ENCODE peak calls at places on chromosomes 3 and 15, in seven cellular contexts. L, N, X, B, W, J and F are unnamed samples.

GRCh38 chr15:69604050-69604378 is 151.4 kb downstream of the RPLP1 start:
- DNase-seq in L (no peak), N (no peak), X (no peak), B (no peak), W (no peak), J (no peak), F (no peak)

GRCh38 chr3:187165144-187165543 is 25.8 kb upstream of the RPL39L start:
- DNase-seq in L (no peak), N (no peak), X (peak; percentile 15), B (peak; percentile 74), W (no peak), J (no peak), F (peak; percentile 23)

GRCh38 chr3:172568713-172569112 is 45.5 kb upstream of the TNFSF10 start:
- DNase-seq in L (no peak), N (no peak), X (no peak), B (no peak), W (no peak), J (no peak), F (no peak)

GRCh38 chr3:10196389-10197052 is 31.8 kb downstream of the IRAK2 start:
- DNase-seq in L (no peak), N (peak; percentile 30), X (peak; percentile 47), B (peak; percentile 14), W (no peak), J (no peak), F (peak; percentile 29)

GRCh38 chr15:73712107-73712506 is 27.9 kb downstream of the CD276 start:
- DNase-seq in L (no peak), N (no peak), X (no peak), B (no peak), W (no peak), J (no peak), F (no peak)

GRCh38 chr15:51089699-51090098 is 5.0 kb downstream of the TNFAIP8L3 start:
- DNase-seq in L (no peak), N (no peak), X (no peak), B (no peak), W (no peak), J (no peak), F (no peak)

GRCh38 chr3:42014443-42014945 is 52.6 kb upstream of the ULK4 start:
- DNase-seq in L (no peak), N (no peak), X (no peak), B (no peak), W (no peak), J (no peak), F (no peak)

GRCh38 chr3:197380786-197381185 is 82.4 kb upstream of the DLG1 start:
- DNase-seq in L (no peak), N (no peak), X (peak; percentile 64), B (no peak), W (no peak), J (no peak), F (no peak)

GRCh38 chr3:53083949-53084309 is 38.1 kb upstream of the SFMBT1 start:
- DNase-seq in L (no peak), N (no peak), X (no peak), B (peak; percentile 30), W (no peak), J (no peak), F (no peak)

GRCh38 chr3:8441969-8442559 is 59.6 kb upstream of the LMCD1 start:
- DNase-seq in L (no peak), N (no peak), X (no peak), B (peak; percentile 22), W (no peak), J (peak; percentile 74), F (peak; percentile 16)

GRCh38 chr3:24387493-24387892 is 107.2 kb downstream of the THRB start:
- DNase-seq in L (no peak), N (no peak), X (no peak), B (no peak), W (no peak), J (no peak), F (no peak)

GRCh38 chr3:150761831-150762661 is 923 bp downstream of the SIAH2 start:
- DNase-seq in L (no peak), N (peak; percentile 33), X (peak; percentile 55), B (peak; percentile 84), W (no peak), J (peak; percentile 55), F (peak; percentile 77)

GRCh38 chr15:23446215-23447106 is 582 bp downstream of the GOLGA6L2 start:
- DNase-seq in L (no peak), N (no peak), X (no peak), B (no peak), W (no peak), J (no peak), F (no peak)

GRCh38 chr3:195187609-195188529 is 83.1 kb downstream of the XXYLT1 start:
- DNase-seq in L (no peak), N (no peak), X (no peak), B (no peak), W (no peak), J (no peak), F (no peak)

GRCh38 chr3:60469481-60469880 is 781.8 kb downstream of the FHIT start:
- DNase-seq in L (no peak), N (no peak), X (no peak), B (no peak), W (no peak), J (no peak), F (no peak)

GRCh38 chr15:34116620-34117019 is 14.7 kb downstream of the PGBD4 start:
- DNase-seq in L (no peak), N (no peak), X (no peak), B (no peak), W (no peak), J (no peak), F (no peak)

GRCh38 chr15:39587291-39587909 is 6.5 kb downstream of the THBS1 start:
- DNase-seq in L (no peak), N (no peak), X (no peak), B (no peak), W (no peak), J (no peak), F (no peak)

GRCh38 chr3:50230833-50231125 is 5.2 kb upstream of the GNAI2 start:
- DNase-seq in L (no peak), N (no peak), X (no peak), B (no peak), W (no peak), J (no peak), F (no peak)

DNA sequence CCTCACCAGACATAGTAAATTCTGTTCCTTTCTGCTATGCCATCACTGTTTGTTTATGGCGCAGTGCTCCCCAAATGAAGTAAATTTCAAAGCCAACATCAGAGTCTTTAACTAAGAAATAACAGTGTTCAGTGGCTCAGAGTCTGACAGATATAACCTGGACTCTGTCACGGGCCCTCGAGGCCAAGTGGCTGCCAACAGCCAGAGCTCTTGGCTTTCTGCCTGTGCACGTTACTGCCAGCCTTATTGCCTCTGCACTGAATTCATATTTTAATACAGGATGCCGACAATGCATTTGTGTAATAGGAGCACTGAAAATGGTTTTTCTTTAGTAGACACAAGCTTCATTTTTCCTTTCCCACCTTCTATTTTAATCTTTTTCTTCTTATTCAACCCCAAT is 219.9 kb downstream of the NLGN1 start:
- DNase-seq in L (no peak), N (no peak), X (no peak), B (no peak), W (no peak), J (no peak), F (no peak)
- TF ChIP-seq POLR2A in L (no peak), N (no peak), X (no peak), B (no peak), W (no peak), J (no peak), F (no peak)

GRCh38 chr3:134473868-134474546 is 11.8 kb downstream of the ANAPC13 start:
- DNase-seq in L (no peak), N (peak; percentile 76), X (peak; percentile 40), B (peak; percentile 83), W (no peak), J (no peak), F (peak; percentile 66)
- TF ChIP-seq POLR2A in L (no peak), N (no peak), X (no peak), B (no peak), W (no peak), J (no peak), F (no peak)

DNA sequence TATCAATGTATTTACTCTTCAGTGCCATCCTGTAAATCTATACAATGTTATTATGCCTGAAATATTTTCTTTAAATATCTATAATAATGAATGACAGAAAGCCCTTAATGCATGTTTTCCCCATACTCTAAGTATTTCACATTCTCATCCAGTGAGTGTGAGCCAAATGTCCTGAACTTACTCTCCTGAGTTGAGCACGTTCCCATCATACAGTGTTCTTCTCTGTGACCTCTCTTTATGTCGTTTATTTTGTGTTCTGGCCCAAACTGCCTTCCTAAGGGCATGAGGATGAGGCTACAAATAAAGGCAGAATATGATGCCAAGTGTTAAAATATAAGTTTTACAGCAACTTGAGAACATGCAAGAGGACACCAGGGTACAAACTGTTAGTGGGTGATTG is 3.3 kb downstream of the OSBPL10 start:
- DNase-seq in L (no peak), N (no peak), X (no peak), B (no peak), W (no peak), J (no peak), F (no peak)
- TF ChIP-seq POLR2A in L (no peak), N (no peak), X (no peak), B (no peak), W (no peak), J (no peak), F (no peak)

GRCh38 chr15:63503739-63504246 is 600 bp upstream of the USP3 start:
- DNase-seq in L (no peak), N (no peak), X (peak; percentile 77), B (peak; percentile 88), W (no peak), J (no peak), F (peak; percentile 84)

GRCh38 chr15:63501256-63502089 is 2.9 kb upstream of the USP3 start:
- DNase-seq in L (no peak), N (peak; percentile 54), X (peak; percentile 63), B (no peak), W (no peak), J (no peak), F (peak; percentile 89)

GRCh38 chr15:63504247-63504978 is at the start of gene USP3:
- DNase-seq in L (peak; percentile 64), N (peak; percentile 87), X (peak; percentile 95), B (peak; percentile 98), W (peak; percentile 69), J (no peak), F (peak; percentile 96)

GRCh38 chr15:63502137-63502801 is 2.1 kb upstream of the USP3 start:
- DNase-seq in L (no peak), N (no peak), X (no peak), B (peak; percentile 23), W (no peak), J (no peak), F (no peak)

DNA sequence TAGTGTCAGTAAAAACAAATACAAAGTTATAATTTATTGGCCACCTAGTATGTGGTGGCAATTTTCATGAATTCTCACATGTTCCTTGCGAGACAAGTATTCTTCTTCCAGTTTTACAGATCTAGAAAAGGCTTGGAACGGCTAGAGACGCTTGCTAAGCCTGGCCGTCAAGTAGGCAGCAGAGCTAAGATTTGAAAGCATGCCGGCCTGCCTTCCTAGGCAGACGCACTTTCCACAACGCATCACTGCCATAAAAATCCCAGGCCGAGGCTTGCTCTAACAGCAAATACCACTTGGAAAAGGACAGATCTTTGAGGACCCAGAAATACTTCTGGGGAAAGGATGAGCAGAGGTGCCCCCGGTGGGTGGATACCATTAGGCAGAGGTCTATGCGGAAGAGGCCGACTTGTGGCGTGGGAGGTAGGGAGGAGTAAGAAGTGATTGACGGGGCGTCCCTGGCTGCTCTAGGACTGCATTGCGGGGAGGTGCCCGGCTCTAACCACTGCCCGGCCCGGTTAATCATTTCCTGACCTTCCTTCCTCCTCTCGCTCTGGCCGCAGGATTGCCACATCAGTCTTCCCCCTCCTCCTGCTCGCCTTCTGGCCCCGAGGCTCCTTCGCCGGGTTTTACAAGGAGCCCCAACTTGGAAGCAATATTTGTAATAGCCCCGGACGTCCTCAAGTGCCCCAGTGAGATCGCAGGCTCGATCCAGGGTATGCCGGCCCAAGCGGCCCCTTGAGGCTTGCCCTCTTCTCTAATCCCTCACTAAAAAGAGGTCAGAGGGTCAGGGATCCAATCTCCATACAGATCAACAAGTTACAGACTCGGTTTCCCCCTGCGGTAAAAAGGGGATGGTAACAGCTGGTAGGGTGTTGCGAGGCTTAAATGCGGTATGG is 1.3 kb upstream of the USP3 start:
- DNase-seq in L (no peak), N (peak; percentile 81), X (peak; percentile 87), B (peak; percentile 76), W (peak; percentile 49), J (peak; percentile 47), F (peak; percentile 94)
- TF ChIP-seq POLR2A in L (no peak), N (peak; percentile 72), X (peak; percentile 42), B (no peak), W (peak; percentile 42), J (no peak), F (peak; percentile 73)